ENCODE peak calls at places on chromosome 4, in seven cellular contexts. U is upper lobe of right lung, P is NCI-H345, H is memory B cell, D is iris pigment epithelial cell, Z is SIG-M5, N is endodermal cell. B is an unnamed sample.

GRCh38 chr4:12635629-12636028 is 848.5 kb downstream of the RAB28 start:
- DNase-seq in U (no peak), P (no peak), H (no peak), D (no peak), Z (no peak), N (no peak), B (no peak)

GRCh38 chr4:102525099-102525498 is 23.9 kb downstream of the NFKB1 start:
- DNase-seq in U (no peak), P (no peak), H (no peak), D (peak; percentile 89), Z (no peak), N (no peak), B (no peak)

GRCh38 chr4:2823671-2824328 is 19.8 kb upstream of the ADD1 start:
- DNase-seq in U (peak; percentile 48), P (no peak), H (no peak), D (no peak), Z (no peak), N (no peak), B (no peak)

GRCh38 chr4:173057442-173057841 is 111.2 kb upstream of the GALNT7 start:
- DNase-seq in U (no peak), P (no peak), H (no peak), D (peak; percentile 18), Z (no peak), N (no peak), B (no peak)

GRCh38 chr4:120886183-120886582 is 36.3 kb downstream of the PRDM5 start:
- DNase-seq in U (no peak), P (no peak), H (no peak), D (no peak), Z (no peak), N (no peak), B (no peak)

GRCh38 chr4:56544573-56545131 is 39.1 kb downstream of the ARL9 start:
- DNase-seq in U (peak; percentile 93), P (peak; percentile 66), H (peak; percentile 97), D (peak; percentile 79), Z (no peak), N (peak; percentile 97), B (peak; percentile 55)

GRCh38 chr4:106502106-106502699 is 133.6 kb upstream of the GIMD1 start:
- DNase-seq in U (peak; percentile 73), P (peak; percentile 37), H (no peak), D (peak; percentile 36), Z (no peak), N (peak; percentile 88), B (peak; percentile 13)

GRCh38 chr4:182530451-182530850 is 287.2 kb downstream of the TENM3 start:
- DNase-seq in U (no peak), P (no peak), H (no peak), D (no peak), Z (no peak), N (no peak), B (no peak)

GRCh38 chr4:105496899-105497298 is 23.0 kb upstream of the PPA2 start:
- DNase-seq in U (no peak), P (no peak), H (no peak), D (no peak), Z (no peak), N (peak; percentile 52), B (no peak)

GRCh38 chr4:145011636-145012035 is 86.4 kb downstream of the ANAPC10 start:
- DNase-seq in U (no peak), P (no peak), H (no peak), D (peak; percentile 32), Z (no peak), N (no peak), B (no peak)

GRCh38 chr4:8136529-8136928 is 22.1 kb downstream of the ABLIM2 start:
- DNase-seq in U (no peak), P (no peak), H (no peak), D (no peak), Z (no peak), N (no peak), B (no peak)

GRCh38 chr4:128649575-128650205 is 159.8 kb upstream of the JADE1 start:
- DNase-seq in U (no peak), P (no peak), H (no peak), D (peak; percentile 61), Z (no peak), N (no peak), B (no peak)

GRCh38 chr4:94363136-94363655 is 20.6 kb upstream of the HPGDS start:
- DNase-seq in U (no peak), P (no peak), H (no peak), D (peak; percentile 21), Z (no peak), N (no peak), B (no peak)

GRCh38 chr4:184801781-184802180 is 24.0 kb downstream of the ACSL1 start:
- DNase-seq in U (no peak), P (no peak), H (no peak), D (peak; percentile 62), Z (no peak), N (no peak), B (no peak)

GRCh38 chr4:154491731-154492249 is at the start of gene DCHS2:
- DNase-seq in U (no peak), P (no peak), H (peak; percentile 15), D (no peak), Z (no peak), N (peak; percentile 86), B (no peak)

GRCh38 chr4:158065176-158065575 is 107.6 kb downstream of the GASK1B start:
- DNase-seq in U (no peak), P (no peak), H (no peak), D (no peak), Z (no peak), N (peak; percentile 49), B (no peak)

B was measured in T-helper 1 cell.